ENCODE peak calls at places on chromosome 18, in five cellular contexts. Q is small intestine; C is H4; B is effector memory CD4-positive, alpha-beta T cell; N is CD4-positive, CD25-positive, alpha-beta regulatory T cell. R is an unnamed sample.

GRCh38 chr18:77803024-77803423 is 553.4 kb downstream of the GALR1 start:
- DNase-seq in Q (no peak), C (no peak), B (no peak), N (no peak), R (no peak)

GRCh38 chr18:10497350-10497749 is 28.5 kb upstream of the NAPG start:
- DNase-seq in Q (no peak), C (no peak), B (no peak), N (no peak), R (no peak)

GRCh38 chr18:56570971-56571370 is 67.4 kb downstream of the TXNL1 start:
- DNase-seq in Q (no peak), C (no peak), B (no peak), N (no peak), R (no peak)

GRCh38 chr18:55879331-55879730 is 291.3 kb upstream of the TCF4 start:
- DNase-seq in Q (no peak), C (no peak), B (no peak), N (no peak), R (no peak)

GRCh38 chr18:9055626-9056025 is 46.9 kb upstream of the NDUFV2 start:
- DNase-seq in Q (no peak), C (no peak), B (no peak), N (no peak), R (no peak)

GRCh38 chr18:10757349-10757748 is 231.5 kb downstream of the NAPG start:
- DNase-seq in Q (no peak), C (no peak), B (no peak), N (no peak), R (no peak)

GRCh38 chr18:60377778-60378469 is 5.3 kb upstream of the MC4R start:
- DNase-seq in Q (no peak), C (no peak), B (no peak), N (no peak), R (no peak)

GRCh38 chr18:11857177-11857887 is 6.1 kb downstream of the CHMP1B start:
- DNase-seq in Q (peak), C (peak), B (no peak), N (no peak), R (no peak)

GRCh38 chr18:47975105-47975504 is 44.6 kb upstream of the SMAD2 start:
- DNase-seq in Q (no peak), C (no peak), B (no peak), N (no peak), R (no peak)

R was measured in activated CD8-positive, alpha-beta memory T cell treated with anti-CD3 and anti-CD28 coated beads, Interleukin-2, amount 50 U/mL, for 4 hours.